ENCODE peak calls at places on chromosomes 1 and 21, in five cellular contexts. U is astrocyte of the spinal cord, T is uterus, D is heart right ventricle, C is prostate gland. X is an unnamed sample.

GRCh38 chr1:39332828-39333227 is 128.3 kb downstream of the MACF1 start:
- DNase-seq in D (no peak), U (no peak), C (no peak), T (no peak), X (no peak)

GRCh38 chr1:199778324-199778955 is 249.1 kb upstream of the NR5A2 start:
- DNase-seq in U (no peak), C (no peak), T (no peak), D (no peak), X (no peak)

GRCh38 chr1:19563336-19564097 is 78.2 kb upstream of the CAPZB start:
- DNase-seq in U (peak), D (peak), C (peak), T (peak), X (no peak)

GRCh38 chr1:114154963-114155322 is 1.3 kb upstream of the SYT6 start:
- DNase-seq in U (peak), D (no peak), T (no peak), C (no peak), X (no peak)

GRCh38 chr1:224182866-224183590 is at the start of gene DEGS1:
- DNase-seq in T (peak), C (peak), D (peak), U (peak), X (peak)

GRCh38 chr21:39048064-39048463 is 135.2 kb downstream of the PSMG1 start:
- DNase-seq in D (no peak), C (no peak), U (peak), T (no peak), X (no peak)

GRCh38 chr1:236351875-236352573 is 42.1 kb upstream of the EDARADD start:
- DNase-seq in T (no peak), U (no peak), D (no peak), C (no peak), X (no peak)

GRCh38 chr1:89887270-89887669 is 66.4 kb downstream of the LRRC8D start:
- DNase-seq in D (no peak), T (no peak), U (no peak), C (no peak), X (no peak)

GRCh38 chr1:181100015-181100905 is 11.8 kb downstream of the IER5 start:
- DNase-seq in T (no peak), U (no peak), C (no peak), D (no peak), X (no peak)

GRCh38 chr1:155008015-155008941 is 5.7 kb downstream of the ZBTB7B start:
- DNase-seq in T (no peak), C (peak), U (no peak), D (no peak), X (no peak)

GRCh38 chr1:5379176-5379759 is 613.0 kb downstream of the NPHP4 start:
- DNase-seq in U (no peak), C (no peak), T (no peak), D (no peak), X (peak)

GRCh38 chr1:83065952-83066727 is 932.8 kb downstream of the TTLL7 start:
- DNase-seq in C (no peak), D (no peak), T (no peak), U (peak), X (no peak)

GRCh38 chr1:21344750-21345443 is 54.6 kb upstream of the ECE1 start:
- DNase-seq in D (no peak), C (no peak), U (no peak), T (no peak), X (no peak)

GRCh38 chr1:173050865-173051264 is at the start of gene TNFSF18:
- DNase-seq in U (peak), T (no peak), C (peak), D (no peak), X (no peak)

GRCh38 chr1:214446772-214447556 is 104.4 kb downstream of the PTPN14 start:
- DNase-seq in D (no peak), U (peak), C (peak), T (no peak), X (no peak)

GRCh38 chr1:151716771-151717631 is at the start of gene CELF3:
- DNase-seq in D (no peak), T (no peak), C (no peak), U (no peak), X (peak)

GRCh38 chr21:15524855-15525254 is 204.9 kb upstream of the USP25 start:
- DNase-seq in U (no peak), C (no peak), D (no peak), T (no peak), X (no peak)

GRCh38 chr1:62355095-62355494 is 35.9 kb upstream of the KANK4 start:
- DNase-seq in U (no peak), D (no peak), T (no peak), C (no peak), X (no peak)

GRCh38 chr1:212959266-212960220 is 9.2 kb downstream of the VASH2 start:
- DNase-seq in C (no peak), D (no peak), U (no peak), T (no peak), X (no peak)

GRCh38 chr1:222288056-222288455 is 259.8 kb downstream of the HHIPL2 start:
- DNase-seq in U (peak), C (no peak), D (no peak), T (no peak), X (no peak)

GRCh38 chr1:173117108-173117633 is 66.4 kb upstream of the TNFSF18 start:
- DNase-seq in T (no peak), C (no peak), U (no peak), D (no peak), X (no peak)

GRCh38 chr1:40887652-40888051 is 25.5 kb upstream of the CITED4 start:
- DNase-seq in D (no peak), U (no peak), T (no peak), C (no peak), X (no peak)

GRCh38 chr1:14599173-14599754 is 779 bp downstream of the KAZN start:
- DNase-seq in U (no peak), T (no peak), D (no peak), C (no peak), X (no peak)

GRCh38 chr1:6785721-6786505 is 659 bp downstream of the CAMTA1 start:
- DNase-seq in C (peak), U (peak), T (peak), D (peak), X (no peak)

GRCh38 chr1:13694886-13695684 is 4.9 kb upstream of the PRDM2 start:
- DNase-seq in D (no peak), C (no peak), U (no peak), T (no peak), X (no peak)

GRCh38 chr1:61056674-61057439 is 25.5 kb upstream of the NFIA start:
- DNase-seq in C (peak), T (peak), U (peak), D (peak), X (no peak)

GRCh38 chr1:239993333-239993732 is 98.3 kb upstream of the FMN2 start:
- DNase-seq in D (no peak), U (no peak), C (no peak), T (no peak), X (no peak)

GRCh38 chr1:208235983-208236761 is 8.0 kb downstream of the PLXNA2 start:
- DNase-seq in T (peak), D (peak), C (no peak), U (peak), X (no peak)

DNA sequence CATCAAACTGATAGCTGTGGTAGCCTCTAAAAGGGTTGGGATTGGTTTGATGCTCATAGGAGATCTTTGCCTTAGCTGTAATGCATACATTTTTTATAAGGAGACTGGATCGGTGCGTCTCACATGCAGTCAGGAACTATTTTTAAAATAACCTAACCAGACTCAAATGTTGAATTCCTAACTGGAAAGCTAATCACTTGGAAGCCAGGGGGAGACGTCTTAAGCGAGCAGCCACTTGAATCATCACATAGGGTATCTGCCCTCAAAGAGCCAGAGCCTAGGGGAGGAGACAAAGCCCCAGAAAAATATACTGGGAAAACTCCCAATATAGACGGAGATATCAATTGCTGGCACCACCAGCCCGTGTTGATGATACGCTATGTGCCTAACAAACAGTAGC is 61.7 kb upstream of the PUM1 start:
- DNase-seq in U (peak), D (no peak), T (no peak), C (no peak), X (no peak)
- TF ChIP-seq CTCF in U (no peak), D (no peak), T (no peak), C (no peak), X (no peak)

GRCh38 chr1:70778934-70779333 is 268.7 kb downstream of the PTGER3 start:
- DNase-seq in U (no peak), C (no peak), T (no peak), D (no peak), X (no peak)
- TF ChIP-seq CTCF in U (no peak), C (no peak), T (no peak), D (no peak), X (no peak)

GRCh38 chr1:188127507-188127906 is 1298.8 kb downstream of the PLA2G4A start:
- DNase-seq in U (no peak), T (no peak), D (no peak), C (no peak), X (no peak)

GRCh38 chr1:188117436-188117835 is 1288.7 kb downstream of the PLA2G4A start:
- DNase-seq in U (no peak), T (no peak), C (no peak), D (no peak), X (no peak)

DNA sequence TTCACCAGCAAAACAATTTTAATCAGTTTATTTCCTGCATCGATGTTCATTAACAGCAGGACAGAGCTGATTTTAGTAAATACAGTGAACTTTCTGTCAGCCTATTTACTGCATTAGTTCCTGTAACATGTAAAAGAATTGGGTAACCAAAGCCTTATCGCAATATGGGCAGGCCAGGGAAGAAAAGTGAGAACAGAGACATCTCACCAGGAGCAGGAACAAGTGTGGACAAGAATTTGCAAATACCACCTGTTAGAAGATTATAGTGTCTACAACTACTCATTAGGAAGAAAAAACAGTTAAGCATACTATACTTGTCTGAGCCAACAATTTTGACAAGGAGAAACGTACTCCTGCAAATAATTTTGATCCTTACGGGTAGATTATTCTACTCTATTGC is 1293.9 kb downstream of the PLA2G4A start:
- DNase-seq in D (no peak), T (no peak), C (no peak), U (no peak), X (no peak)
- TF ChIP-seq CTCF in D (no peak), T (no peak), C (no peak), U (no peak), X (no peak)

GRCh38 chr21:36615274-36615964 is 83.5 kb upstream of the SIM2 start:
- DNase-seq in D (no peak), C (peak), T (no peak), U (no peak), X (no peak)
- TF ChIP-seq CTCF in D (no peak), C (no peak), T (no peak), U (no peak), X (peak)

DNA sequence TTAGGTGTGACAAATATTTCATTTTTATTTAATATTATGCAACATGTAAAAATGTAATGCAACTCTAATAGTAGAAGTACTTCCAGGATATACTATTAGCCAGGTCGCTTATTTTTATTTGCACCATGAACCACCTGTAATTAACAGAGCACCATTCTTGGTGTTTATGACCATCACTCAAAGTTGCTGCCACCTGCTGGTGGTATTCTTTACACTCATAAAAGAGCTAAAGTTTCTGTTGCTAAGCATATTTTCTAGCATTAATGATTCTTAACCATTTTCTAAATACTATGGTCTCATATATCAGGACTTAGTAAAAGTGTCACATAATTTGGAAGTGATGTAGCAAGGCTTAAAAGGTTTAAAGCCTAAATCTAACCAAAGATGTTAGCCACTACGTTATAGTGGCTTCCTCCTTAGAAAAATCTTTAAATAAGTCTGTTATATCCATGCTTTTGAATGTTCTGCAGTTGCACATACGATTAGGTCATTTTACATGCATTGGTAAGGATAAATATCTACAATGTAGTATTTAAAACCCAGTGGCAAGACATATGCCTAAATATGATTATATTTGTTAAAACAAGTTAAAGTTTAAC is 244.5 kb downstream of the NEGR1 start:
- DNase-seq in C (peak), T (no peak), U (peak), D (no peak), X (no peak)
- TF ChIP-seq CTCF in C (peak), T (peak), U (peak), D (peak), X (peak)

GRCh38 chr1:16073490-16074104 is at the start of gene FAM131C:
- DNase-seq in U (no peak), T (no peak), D (no peak), C (no peak), X (peak)
- TF ChIP-seq CTCF in U (peak), T (no peak), D (no peak), C (peak), X (peak)

GRCh38 chr1:84782311-84782771 is 92.1 kb upstream of the SSX2IP start:
- DNase-seq in T (peak), U (peak), D (peak), C (no peak), X (no peak)
- TF ChIP-seq CTCF in T (peak), U (peak), D (peak), C (no peak), X (peak)

GRCh38 chr1:93446837-93447451 is 974 bp upstream of the FNBP1L start:
- DNase-seq in C (peak), T (no peak), D (no peak), U (no peak), X (no peak)

GRCh38 chr1:93448292-93448982 is 519 bp downstream of the FNBP1L start:
- DNase-seq in D (peak), C (peak), U (peak), T (peak), X (peak)

GRCh38 chr1:93447481-93448291 is at the start of gene FNBP1L:
- DNase-seq in C (peak), U (peak), T (peak), D (peak), X (peak)

GRCh38 chr1:93450331-93450730 is 2.4 kb downstream of the FNBP1L start:
- DNase-seq in D (no peak), U (no peak), C (no peak), T (no peak), X (no peak)

GRCh38 chr1:93448983-93449805 is 1.3 kb downstream of the FNBP1L start:
- DNase-seq in D (no peak), C (peak), T (no peak), U (peak), X (no peak)
- TF ChIP-seq CTCF in D (no peak), C (no peak), T (no peak), U (peak), X (no peak)

GRCh38 chr1:233172201-233172600 is 123.3 kb downstream of the PCNX2 start:
- DNase-seq in C (peak), U (peak), D (no peak), T (no peak), X (no peak)
- TF ChIP-seq CTCF in C (no peak), U (peak), D (peak), T (no peak), X (peak)